ENCODE peak calls at places on chromosome 14, in nine cellular contexts. Y, G, S, J, O, F, V, K and L are unnamed samples.

GRCh38 chr14:69323266-69323966 is 63.5 kb downstream of the GALNT16 start:
- DNase-seq in Y (no peak), G (no peak), S (no peak), J (no peak), O (no peak), F (no peak), V (no peak), K (no peak), L (no peak)

GRCh38 chr14:100581228-100582145 is 5.7 kb downstream of the BEGAIN start:
- DNase-seq in Y (peak), G (no peak), S (no peak), J (no peak), O (no peak), F (no peak), V (peak), K (peak), L (no peak)

GRCh38 chr14:80618751-80619329 is 322.7 kb downstream of the CEP128 start:
- DNase-seq in Y (no peak), G (no peak), S (no peak), J (no peak), O (no peak), F (no peak), V (no peak), K (no peak), L (no peak)

GRCh38 chr14:48350971-48351370 is 675.6 kb upstream of the MDGA2 start:
- DNase-seq in Y (no peak), G (no peak), S (no peak), J (no peak), O (no peak), F (no peak), V (no peak), K (no peak), L (no peak)

GRCh38 chr14:104396682-104397470 is 182.7 kb upstream of the C14orf180 start:
- DNase-seq in Y (no peak), G (no peak), S (peak), J (no peak), O (no peak), F (no peak), V (no peak), K (no peak), L (no peak)

GRCh38 chr14:104972301-104973211 is 5.6 kb downstream of the AHNAK2 start:
- DNase-seq in Y (peak), G (no peak), S (no peak), J (peak), O (peak), F (no peak), V (no peak), K (peak), L (no peak)

GRCh38 chr14:58755026-58755929 is 117.5 kb downstream of the DACT1 start:
- DNase-seq in Y (no peak), G (no peak), S (no peak), J (no peak), O (no peak), F (no peak), V (no peak), K (peak), L (no peak)

GRCh38 chr14:80576401-80576800 is 365.1 kb upstream of the DIO2 start:
- DNase-seq in Y (no peak), G (no peak), S (no peak), J (no peak), O (no peak), F (no peak), V (no peak), K (no peak), L (no peak)

GRCh38 chr14:50937325-50937724 is 7.0 kb downstream of the PYGL start:
- DNase-seq in Y (no peak), G (no peak), S (no peak), J (no peak), O (no peak), F (no peak), V (no peak), K (peak), L (no peak)

GRCh38 chr14:32939254-32940065 is 781 bp downstream of the NPAS3 start:
- DNase-seq in Y (peak), G (peak), S (peak), J (no peak), O (peak), F (no peak), V (peak), K (peak), L (peak)

GRCh38 chr14:91418387-91419043 is 895 bp upstream of the CCDC88C start:
- DNase-seq in Y (peak), G (peak), S (peak), J (peak), O (peak), F (peak), V (peak), K (peak), L (peak)

GRCh38 chr14:63853831-63854293 is 1.1 kb downstream of the SYNE2 start:
- DNase-seq in Y (peak), G (peak), S (no peak), J (peak), O (peak), F (peak), V (no peak), K (peak), L (peak)

GRCh38 chr14:85634205-85634604 is 104.3 kb downstream of the FLRT2 start:
- DNase-seq in Y (no peak), G (no peak), S (no peak), J (no peak), O (no peak), F (no peak), V (no peak), K (peak), L (no peak)

GRCh38 chr14:68797180-68797670 is 4.4 kb upstream of the ZFP36L1 start:
- DNase-seq in Y (no peak), G (no peak), S (peak), J (no peak), O (no peak), F (no peak), V (no peak), K (no peak), L (peak)